ENCODE peak calls at places on chromosome 22, in seven cellular contexts. One of them, this sample, is unnamed.

GRCh38 chr22:48414662-48415061 is 1413.0 kb downstream of the BRD1 start:
- DNase-seq in fibroblast of lung: no peak
- DNase-seq in brain microvascular endothelial cell: no peak
- DNase-seq in heart left ventricle: no peak
- DNase-seq in kidney: no peak
- DNase-seq in CD8-positive, alpha-beta memory T cell: no peak
- DNase-seq in mammary epithelial cell: no peak
- DNase-seq in this sample: no peak

GRCh38 chr22:40401532-40401931 is 31.1 kb downstream of the SGSM3 start:
- DNase-seq in fibroblast of lung: no peak
- DNase-seq in brain microvascular endothelial cell: no peak
- DNase-seq in heart left ventricle: no peak
- DNase-seq in kidney: no peak
- DNase-seq in CD8-positive, alpha-beta memory T cell: peak
- DNase-seq in mammary epithelial cell: no peak
- DNase-seq in this sample: no peak

GRCh38 chr22:19448739-19449421 is 1.4 kb upstream of the C22orf39 start:
- DNase-seq in fibroblast of lung: no peak
- DNase-seq in brain microvascular endothelial cell: no peak
- DNase-seq in heart left ventricle: no peak
- DNase-seq in kidney: no peak
- DNase-seq in CD8-positive, alpha-beta memory T cell: no peak
- DNase-seq in mammary epithelial cell: no peak
- DNase-seq in this sample: no peak

GRCh38 chr22:23686416-23687024 is 4.3 kb upstream of the RGL4 start:
- DNase-seq in fibroblast of lung: no peak
- DNase-seq in brain microvascular endothelial cell: no peak
- DNase-seq in heart left ventricle: no peak
- DNase-seq in kidney: no peak
- DNase-seq in CD8-positive, alpha-beta memory T cell: no peak
- DNase-seq in mammary epithelial cell: no peak
- DNase-seq in this sample: no peak

GRCh38 chr22:26587991-26588613 is 1.8 kb downstream of the TPST2 start:
- DNase-seq in fibroblast of lung: peak
- DNase-seq in brain microvascular endothelial cell: peak
- DNase-seq in heart left ventricle: no peak
- DNase-seq in kidney: no peak
- DNase-seq in CD8-positive, alpha-beta memory T cell: no peak
- DNase-seq in mammary epithelial cell: no peak
- DNase-seq in this sample: no peak

GRCh38 chr22:21947040-21948014 is 5.3 kb downstream of the PPM1F start:
- DNase-seq in fibroblast of lung: peak
- DNase-seq in brain microvascular endothelial cell: peak
- DNase-seq in heart left ventricle: no peak
- DNase-seq in kidney: no peak
- DNase-seq in CD8-positive, alpha-beta memory T cell: no peak
- DNase-seq in mammary epithelial cell: peak
- DNase-seq in this sample: no peak

GRCh38 chr22:47089796-47090460 is 327.5 kb downstream of the TBC1D22A start:
- DNase-seq in fibroblast of lung: no peak
- DNase-seq in brain microvascular endothelial cell: no peak
- DNase-seq in heart left ventricle: no peak
- DNase-seq in kidney: no peak
- DNase-seq in CD8-positive, alpha-beta memory T cell: no peak
- DNase-seq in mammary epithelial cell: no peak
- DNase-seq in this sample: no peak

GRCh38 chr22:29689872-29690213 is 30.0 kb upstream of the CABP7 start:
- DNase-seq in fibroblast of lung: peak
- DNase-seq in brain microvascular endothelial cell: peak
- DNase-seq in heart left ventricle: peak
- DNase-seq in kidney: no peak
- DNase-seq in CD8-positive, alpha-beta memory T cell: peak
- DNase-seq in mammary epithelial cell: peak
- DNase-seq in this sample: no peak

GRCh38 chr22:42493393-42493792 is 26.2 kb downstream of the RRP7A start:
- DNase-seq in fibroblast of lung: no peak
- DNase-seq in brain microvascular endothelial cell: no peak
- DNase-seq in heart left ventricle: no peak
- DNase-seq in kidney: no peak
- DNase-seq in CD8-positive, alpha-beta memory T cell: no peak
- DNase-seq in mammary epithelial cell: no peak
- DNase-seq in this sample: no peak

DNA sequence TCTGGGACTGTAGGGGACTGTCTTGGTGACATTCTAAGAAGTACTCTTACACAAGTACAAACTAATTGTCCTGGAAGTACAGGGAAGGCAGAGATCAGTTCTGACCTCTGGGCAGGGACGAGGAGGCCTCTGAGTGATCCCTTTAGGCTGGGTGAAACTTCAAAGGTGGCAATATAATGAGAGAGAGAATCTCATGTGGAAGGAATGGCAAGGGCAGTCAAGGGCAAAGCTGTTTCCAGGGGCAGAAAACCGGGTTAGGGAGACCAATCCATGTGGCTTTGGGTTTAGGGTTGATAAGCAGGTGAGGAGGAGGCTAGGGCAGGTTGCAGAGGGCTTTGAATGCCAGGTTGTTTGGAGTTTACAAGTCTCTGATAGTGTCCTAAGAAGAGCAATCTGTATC is 21.3 kb upstream of the MYH9 start:
- DNase-seq in fibroblast of lung: no peak
- DNase-seq in brain microvascular endothelial cell: no peak
- DNase-seq in heart left ventricle: no peak
- DNase-seq in kidney: no peak
- DNase-seq in CD8-positive, alpha-beta memory T cell: no peak
- DNase-seq in mammary epithelial cell: no peak
- DNase-seq in this sample: no peak
- H3K4me3 ChIP-seq in fibroblast of lung: no peak
- H3K4me3 ChIP-seq in brain microvascular endothelial cell: no peak
- H3K4me3 ChIP-seq in heart left ventricle: no peak
- H3K4me3 ChIP-seq in kidney: peak
- H3K4me3 ChIP-seq in CD8-positive, alpha-beta memory T cell: no peak
- H3K4me3 ChIP-seq in mammary epithelial cell: no peak
- H3K4me3 ChIP-seq in this sample: no peak

DNA sequence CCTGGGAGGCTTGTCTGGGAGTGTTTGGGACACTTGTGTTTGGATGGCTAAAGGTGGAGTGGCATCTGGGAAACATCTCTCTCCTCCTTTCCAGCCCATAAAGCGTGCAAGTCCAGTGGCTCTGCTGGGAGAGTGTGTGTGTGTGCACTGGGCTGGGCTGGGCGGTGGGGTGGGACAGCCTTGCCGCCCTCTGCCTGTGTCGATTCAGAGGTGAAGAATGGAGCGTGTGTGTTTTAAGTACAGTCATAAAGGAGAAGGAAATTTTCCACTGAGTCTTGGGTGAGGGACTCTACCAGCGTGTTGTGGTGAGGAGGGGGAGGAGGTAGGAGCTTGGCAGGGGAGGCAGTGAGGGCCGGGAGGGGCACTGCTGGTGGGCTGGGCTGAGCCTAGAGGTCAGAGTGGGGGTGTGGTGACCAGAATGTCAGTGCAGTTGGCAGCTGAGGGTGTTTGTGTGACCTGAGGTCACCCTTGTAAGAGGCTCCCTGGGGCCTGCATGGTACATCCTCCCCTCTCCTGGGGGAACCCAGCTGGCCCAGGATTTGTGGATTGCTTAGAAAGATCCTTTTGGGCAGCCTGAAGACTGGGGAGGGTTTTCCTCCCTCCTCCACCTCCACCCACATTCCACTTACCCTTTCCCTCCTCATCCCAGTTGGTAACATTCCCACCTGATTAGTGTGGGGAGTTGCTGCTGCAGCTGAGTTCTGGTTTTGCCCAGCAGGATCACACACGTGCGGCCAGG is 1.7 kb downstream of the TIMP3 start:
- DNase-seq in fibroblast of lung: peak
- DNase-seq in brain microvascular endothelial cell: no peak
- DNase-seq in heart left ventricle: no peak
- DNase-seq in kidney: no peak
- DNase-seq in CD8-positive, alpha-beta memory T cell: no peak
- DNase-seq in mammary epithelial cell: peak
- DNase-seq in this sample: no peak
- H3K4me3 ChIP-seq in fibroblast of lung: peak
- H3K4me3 ChIP-seq in brain microvascular endothelial cell: peak
- H3K4me3 ChIP-seq in heart left ventricle: peak
- H3K4me3 ChIP-seq in kidney: peak
- H3K4me3 ChIP-seq in CD8-positive, alpha-beta memory T cell: no peak
- H3K4me3 ChIP-seq in mammary epithelial cell: peak
- H3K4me3 ChIP-seq in this sample: peak

DNA sequence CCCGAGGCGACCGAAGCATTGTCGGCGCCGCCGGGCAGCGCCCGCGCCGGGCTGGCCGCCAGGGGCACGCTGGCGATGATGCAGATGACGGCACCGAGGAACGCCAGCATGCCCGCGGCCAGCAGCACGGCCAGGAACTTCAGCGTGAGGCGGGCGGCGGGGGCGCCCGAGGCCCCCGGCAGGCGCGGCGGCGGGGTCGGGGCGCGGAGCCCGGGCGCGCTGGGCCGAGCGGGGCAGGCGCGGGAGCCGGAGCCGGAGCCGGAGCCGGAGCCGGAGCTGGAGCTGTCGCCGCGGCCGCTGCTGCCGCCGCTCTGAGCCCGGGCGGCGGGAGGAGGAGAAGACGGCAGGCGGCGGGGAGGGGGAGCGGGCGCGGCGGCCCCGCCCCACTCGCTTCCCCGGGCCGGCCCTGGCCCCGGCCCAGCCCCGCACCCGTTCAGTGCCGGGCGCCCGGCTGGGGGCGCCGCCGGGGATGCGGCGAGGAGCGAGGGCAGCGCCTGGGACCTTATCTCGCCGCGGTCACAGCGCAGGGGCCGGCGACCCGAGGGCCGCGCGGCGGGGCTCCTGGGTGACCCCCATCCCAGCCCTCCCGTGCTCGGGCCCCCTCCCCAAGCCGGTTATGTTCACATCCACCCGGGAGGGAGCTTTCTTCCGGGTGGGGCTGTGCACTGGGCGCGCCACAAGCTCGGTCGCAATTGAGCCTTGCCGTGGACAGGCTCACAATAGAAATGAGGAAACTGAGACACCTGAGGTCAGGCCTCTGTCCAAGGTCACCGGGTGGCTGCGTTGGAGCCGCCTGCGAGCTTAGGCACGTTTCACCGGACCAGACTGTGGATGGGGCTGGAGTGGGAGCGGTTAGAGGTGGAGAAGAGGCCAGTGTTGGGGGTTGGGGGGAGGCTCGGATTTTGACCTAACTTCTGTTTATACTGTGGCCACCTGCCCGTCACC is at the start of gene NPTXR:
- DNase-seq in fibroblast of lung: peak
- DNase-seq in brain microvascular endothelial cell: no peak
- DNase-seq in heart left ventricle: peak
- DNase-seq in kidney: no peak
- DNase-seq in CD8-positive, alpha-beta memory T cell: peak
- DNase-seq in mammary epithelial cell: no peak
- DNase-seq in this sample: no peak
- H3K4me3 ChIP-seq in fibroblast of lung: peak
- H3K4me3 ChIP-seq in brain microvascular endothelial cell: peak
- H3K4me3 ChIP-seq in heart left ventricle: peak
- H3K4me3 ChIP-seq in kidney: no peak
- H3K4me3 ChIP-seq in CD8-positive, alpha-beta memory T cell: peak
- H3K4me3 ChIP-seq in mammary epithelial cell: no peak
- H3K4me3 ChIP-seq in this sample: peak

GRCh38 chr22:31945971-31946680 is 1.8 kb downstream of the YWHAH start:
- DNase-seq in fibroblast of lung: peak
- DNase-seq in brain microvascular endothelial cell: no peak
- DNase-seq in heart left ventricle: no peak
- DNase-seq in kidney: no peak
- DNase-seq in CD8-positive, alpha-beta memory T cell: no peak
- DNase-seq in mammary epithelial cell: no peak
- DNase-seq in this sample: no peak
- H3K4me3 ChIP-seq in fibroblast of lung: peak
- H3K4me3 ChIP-seq in brain microvascular endothelial cell: peak
- H3K4me3 ChIP-seq in heart left ventricle: peak
- H3K4me3 ChIP-seq in kidney: peak
- H3K4me3 ChIP-seq in CD8-positive, alpha-beta memory T cell: peak
- H3K4me3 ChIP-seq in mammary epithelial cell: peak
- H3K4me3 ChIP-seq in this sample: peak

DNA sequence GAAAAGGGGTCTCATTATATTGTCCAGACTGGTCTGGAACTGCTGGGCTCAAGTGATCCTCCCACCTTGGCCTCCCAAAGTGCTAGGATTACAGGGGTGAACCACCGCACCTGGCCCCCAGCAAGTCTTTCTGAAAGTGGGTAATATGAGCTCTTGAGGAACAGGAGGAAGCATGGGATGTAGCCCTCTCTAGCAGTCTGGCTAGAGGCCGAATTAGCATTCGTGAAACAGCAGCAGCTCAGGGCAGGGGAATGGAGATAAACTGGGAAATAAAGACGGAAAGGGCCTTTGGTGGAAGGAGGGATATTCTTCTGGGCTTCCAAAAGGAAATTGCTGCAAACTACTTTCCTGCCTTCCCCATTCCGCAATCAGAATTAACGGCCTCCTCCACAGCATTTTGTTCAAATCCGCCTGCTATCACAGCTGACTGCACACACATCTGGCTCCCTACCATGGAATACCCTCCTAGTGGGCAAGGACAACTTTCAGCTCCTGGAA is 44.3 kb downstream of the MICAL3 start:
- DNase-seq in fibroblast of lung: no peak
- DNase-seq in brain microvascular endothelial cell: no peak
- DNase-seq in heart left ventricle: no peak
- DNase-seq in kidney: no peak
- DNase-seq in CD8-positive, alpha-beta memory T cell: no peak
- DNase-seq in mammary epithelial cell: no peak
- DNase-seq in this sample: no peak
- H3K4me3 ChIP-seq in fibroblast of lung: no peak
- H3K4me3 ChIP-seq in brain microvascular endothelial cell: no peak
- H3K4me3 ChIP-seq in heart left ventricle: no peak
- H3K4me3 ChIP-seq in kidney: no peak
- H3K4me3 ChIP-seq in CD8-positive, alpha-beta memory T cell: peak
- H3K4me3 ChIP-seq in mammary epithelial cell: no peak
- H3K4me3 ChIP-seq in this sample: no peak

DNA sequence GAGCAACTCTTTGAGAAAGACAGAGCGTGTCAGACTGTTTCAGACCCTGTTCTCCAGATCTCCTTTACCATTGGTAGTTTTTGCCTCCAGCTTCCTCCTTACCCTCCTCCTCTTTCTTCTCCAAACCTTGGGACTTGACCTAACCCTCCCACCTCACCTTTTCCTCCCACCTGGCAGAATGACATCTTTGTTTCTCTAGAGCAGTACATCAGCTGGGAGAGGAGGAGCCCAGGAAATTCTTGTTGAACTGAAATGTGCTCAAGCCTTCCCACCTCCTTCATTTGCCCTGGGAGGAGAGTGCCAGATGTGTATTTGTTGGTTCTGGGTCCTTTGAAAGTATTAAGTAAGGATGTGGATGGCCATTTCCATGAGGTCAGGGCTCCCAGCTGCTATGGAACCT is 17.4 kb downstream of the OSBP2 start:
- DNase-seq in fibroblast of lung: no peak
- DNase-seq in brain microvascular endothelial cell: no peak
- DNase-seq in heart left ventricle: no peak
- DNase-seq in kidney: no peak
- DNase-seq in CD8-positive, alpha-beta memory T cell: no peak
- DNase-seq in mammary epithelial cell: no peak
- DNase-seq in this sample: no peak
- H3K4me3 ChIP-seq in fibroblast of lung: no peak
- H3K4me3 ChIP-seq in brain microvascular endothelial cell: no peak
- H3K4me3 ChIP-seq in heart left ventricle: no peak
- H3K4me3 ChIP-seq in kidney: no peak
- H3K4me3 ChIP-seq in CD8-positive, alpha-beta memory T cell: no peak
- H3K4me3 ChIP-seq in mammary epithelial cell: no peak
- H3K4me3 ChIP-seq in this sample: no peak

GRCh38 chr22:45413368-45414211 is at the start of the genes RIBC2 and SMC1B:
- DNase-seq in fibroblast of lung: peak
- DNase-seq in brain microvascular endothelial cell: peak
- DNase-seq in heart left ventricle: peak
- DNase-seq in kidney: peak
- DNase-seq in CD8-positive, alpha-beta memory T cell: peak
- DNase-seq in mammary epithelial cell: peak
- DNase-seq in this sample: peak
- H3K4me3 ChIP-seq in fibroblast of lung: peak
- H3K4me3 ChIP-seq in brain microvascular endothelial cell: peak
- H3K4me3 ChIP-seq in heart left ventricle: peak
- H3K4me3 ChIP-seq in kidney: peak
- H3K4me3 ChIP-seq in CD8-positive, alpha-beta memory T cell: peak
- H3K4me3 ChIP-seq in mammary epithelial cell: peak
- H3K4me3 ChIP-seq in this sample: peak

This sample was measured in skeletal muscle cell.